ENCODE peak calls at places on chromosomes 5 and 9, in seven cellular contexts. One of them, this sample, is unnamed.

GRCh38 chr9:89564257-89564878 is 40.4 kb upstream of the GADD45G start:
- DNase-seq in H1: peak
- DNase-seq in mesenchymal stem cell: no peak
- DNase-seq in trophoblast cell: peak
- DNase-seq in H9: peak
- DNase-seq in IMR-90: no peak
- DNase-seq in mesendoderm: peak
- DNase-seq in this sample: peak

GRCh38 chr5:158751961-158752655 is 347.6 kb downstream of the EBF1 start:
- DNase-seq in mesenchymal stem cell: no peak
- DNase-seq in IMR-90: no peak
- DNase-seq in H1: no peak
- DNase-seq in trophoblast cell: no peak
- DNase-seq in mesendoderm: no peak
- DNase-seq in H9: no peak
- DNase-seq in this sample: no peak

GRCh38 chr9:96495341-96495740 is 45.4 kb downstream of the HABP4 start:
- DNase-seq in IMR-90: peak
- DNase-seq in trophoblast cell: peak
- DNase-seq in mesendoderm: no peak
- DNase-seq in mesenchymal stem cell: peak
- DNase-seq in H1: no peak
- DNase-seq in H9: no peak
- DNase-seq in this sample: no peak

GRCh38 chr9:133686642-133687575 is 50.7 kb downstream of the DBH start:
- DNase-seq in H9: no peak
- DNase-seq in H1: no peak
- DNase-seq in mesenchymal stem cell: no peak
- DNase-seq in mesendoderm: no peak
- DNase-seq in trophoblast cell: no peak
- DNase-seq in IMR-90: no peak
- DNase-seq in this sample: no peak

GRCh38 chr5:14809369-14810144 is 62.0 kb downstream of the ANKH start:
- DNase-seq in mesendoderm: peak
- DNase-seq in trophoblast cell: peak
- DNase-seq in H1: no peak
- DNase-seq in H9: no peak
- DNase-seq in mesenchymal stem cell: peak
- DNase-seq in IMR-90: peak
- DNase-seq in this sample: no peak

GRCh38 chr9:128505414-128505765 is 871 bp downstream of the GLE1 start:
- DNase-seq in mesendoderm: peak
- DNase-seq in IMR-90: peak
- DNase-seq in H9: no peak
- DNase-seq in trophoblast cell: peak
- DNase-seq in mesenchymal stem cell: no peak
- DNase-seq in H1: no peak
- DNase-seq in this sample: no peak

GRCh38 chr5:38621840-38622513 is 65.5 kb upstream of the LIFR start:
- DNase-seq in H9: no peak
- DNase-seq in IMR-90: no peak
- DNase-seq in mesendoderm: no peak
- DNase-seq in mesenchymal stem cell: no peak
- DNase-seq in H1: no peak
- DNase-seq in trophoblast cell: no peak
- DNase-seq in this sample: no peak

GRCh38 chr5:56840597-56840996 is 25.2 kb downstream of the MAP3K1 start:
- DNase-seq in H9: no peak
- DNase-seq in mesenchymal stem cell: no peak
- DNase-seq in trophoblast cell: no peak
- DNase-seq in mesendoderm: no peak
- DNase-seq in IMR-90: no peak
- DNase-seq in H1: no peak
- DNase-seq in this sample: no peak

GRCh38 chr9:2126331-2126789 is 111.2 kb downstream of the SMARCA2 start:
- DNase-seq in mesendoderm: no peak
- DNase-seq in trophoblast cell: no peak
- DNase-seq in H1: no peak
- DNase-seq in mesenchymal stem cell: peak
- DNase-seq in IMR-90: peak
- DNase-seq in H9: no peak
- DNase-seq in this sample: no peak

GRCh38 chr9:37027582-37028424 is 6.3 kb downstream of the PAX5 start:
- DNase-seq in H9: peak
- DNase-seq in mesendoderm: peak
- DNase-seq in H1: peak
- DNase-seq in mesenchymal stem cell: peak
- DNase-seq in IMR-90: peak
- DNase-seq in trophoblast cell: peak
- DNase-seq in this sample: peak

GRCh38 chr9:92911496-92912475 is 33.9 kb upstream of the ZNF484 start:
- DNase-seq in H9: no peak
- DNase-seq in IMR-90: peak
- DNase-seq in trophoblast cell: no peak
- DNase-seq in mesenchymal stem cell: peak
- DNase-seq in H1: no peak
- DNase-seq in mesendoderm: no peak
- DNase-seq in this sample: peak

GRCh38 chr9:110351009-110351467 is 13.4 kb upstream of the TXNDC8 start:
- DNase-seq in H1: no peak
- DNase-seq in H9: no peak
- DNase-seq in mesendoderm: peak
- DNase-seq in trophoblast cell: peak
- DNase-seq in mesenchymal stem cell: peak
- DNase-seq in IMR-90: peak
- DNase-seq in this sample: no peak

GRCh38 chr5:84257061-84257460 is 127.6 kb downstream of the EDIL3 start:
- DNase-seq in mesenchymal stem cell: no peak
- DNase-seq in mesendoderm: no peak
- DNase-seq in H9: no peak
- DNase-seq in IMR-90: no peak
- DNase-seq in trophoblast cell: no peak
- DNase-seq in H1: no peak
- DNase-seq in this sample: no peak

GRCh38 chr5:84016090-84016489 is 295.4 kb upstream of the HAPLN1 start:
- DNase-seq in mesenchymal stem cell: peak
- DNase-seq in trophoblast cell: no peak
- DNase-seq in H1: no peak
- DNase-seq in mesendoderm: no peak
- DNase-seq in H9: no peak
- DNase-seq in IMR-90: peak
- DNase-seq in this sample: no peak

GRCh38 chr5:158616707-158617106 is 483.0 kb downstream of the EBF1 start:
- DNase-seq in mesenchymal stem cell: no peak
- DNase-seq in H1: no peak
- DNase-seq in IMR-90: no peak
- DNase-seq in mesendoderm: no peak
- DNase-seq in H9: no peak
- DNase-seq in trophoblast cell: no peak
- DNase-seq in this sample: no peak

GRCh38 chr5:170286532-170286931 is 11.0 kb downstream of the LCP2 start:
- DNase-seq in mesenchymal stem cell: no peak
- DNase-seq in trophoblast cell: no peak
- DNase-seq in H9: no peak
- DNase-seq in IMR-90: no peak
- DNase-seq in mesendoderm: peak
- DNase-seq in H1: no peak
- DNase-seq in this sample: no peak

GRCh38 chr5:175778951-175779475 is 92.4 kb upstream of the CPLX2 start:
- DNase-seq in mesenchymal stem cell: no peak
- DNase-seq in trophoblast cell: no peak
- DNase-seq in H9: no peak
- DNase-seq in H1: no peak
- DNase-seq in mesendoderm: no peak
- DNase-seq in IMR-90: no peak
- DNase-seq in this sample: no peak

GRCh38 chr9:444528-444927 is 229.9 kb downstream of the DOCK8 start:
- DNase-seq in mesenchymal stem cell: no peak
- DNase-seq in trophoblast cell: no peak
- DNase-seq in H1: no peak
- DNase-seq in H9: peak
- DNase-seq in IMR-90: no peak
- DNase-seq in mesendoderm: peak
- DNase-seq in this sample: no peak

GRCh38 chr5:27020965-27021364 is 17.4 kb downstream of the CDH9 start:
- DNase-seq in H9: no peak
- DNase-seq in IMR-90: peak
- DNase-seq in trophoblast cell: no peak
- DNase-seq in H1: no peak
- DNase-seq in mesendoderm: no peak
- DNase-seq in mesenchymal stem cell: peak
- DNase-seq in this sample: no peak

GRCh38 chr5:142597546-142598337 is 88.1 kb downstream of the FGF1 start:
- DNase-seq in trophoblast cell: peak
- DNase-seq in H1: no peak
- DNase-seq in mesenchymal stem cell: peak
- DNase-seq in H9: peak
- DNase-seq in mesendoderm: peak
- DNase-seq in IMR-90: peak
- DNase-seq in this sample: no peak

GRCh38 chr5:159010611-159011497 is 88.9 kb downstream of the EBF1 start:
- DNase-seq in mesendoderm: peak
- DNase-seq in trophoblast cell: no peak
- DNase-seq in IMR-90: no peak
- DNase-seq in H1: no peak
- DNase-seq in mesenchymal stem cell: peak
- DNase-seq in H9: no peak
- DNase-seq in this sample: no peak

GRCh38 chr9:12680341-12680740 is 12.8 kb upstream of the TYRP1 start:
- DNase-seq in mesendoderm: peak
- DNase-seq in mesenchymal stem cell: no peak
- DNase-seq in trophoblast cell: no peak
- DNase-seq in IMR-90: peak
- DNase-seq in H9: no peak
- DNase-seq in H1: no peak
- DNase-seq in this sample: no peak

GRCh38 chr5:55737793-55738192 is at the start of gene DDX4:
- DNase-seq in H9: peak
- DNase-seq in mesendoderm: no peak
- DNase-seq in trophoblast cell: no peak
- DNase-seq in H1: no peak
- DNase-seq in IMR-90: no peak
- DNase-seq in mesenchymal stem cell: no peak
- DNase-seq in this sample: no peak

GRCh38 chr5:109939109-109939682 is 249.5 kb downstream of the MAN2A1 start:
- DNase-seq in trophoblast cell: peak
- DNase-seq in mesenchymal stem cell: peak
- DNase-seq in mesendoderm: no peak
- DNase-seq in IMR-90: peak
- DNase-seq in H1: no peak
- DNase-seq in H9: no peak
- DNase-seq in this sample: no peak

GRCh38 chr9:35675732-35676392 is 2.1 kb downstream of the CA9 start:
- DNase-seq in mesenchymal stem cell: no peak
- DNase-seq in IMR-90: no peak
- DNase-seq in mesendoderm: peak
- DNase-seq in H1: no peak
- DNase-seq in trophoblast cell: no peak
- DNase-seq in H9: peak
- DNase-seq in this sample: peak

GRCh38 chr5:44862808-44863207 is 54.1 kb downstream of the MRPS30 start:
- DNase-seq in trophoblast cell: no peak
- DNase-seq in H1: no peak
- DNase-seq in mesenchymal stem cell: peak
- DNase-seq in mesendoderm: peak
- DNase-seq in H9: no peak
- DNase-seq in IMR-90: peak
- DNase-seq in this sample: no peak

GRCh38 chr5:16384222-16384621 is 81.4 kb downstream of the ZNF622 start:
- DNase-seq in IMR-90: no peak
- DNase-seq in mesendoderm: no peak
- DNase-seq in mesenchymal stem cell: no peak
- DNase-seq in H1: no peak
- DNase-seq in trophoblast cell: no peak
- DNase-seq in H9: no peak
- DNase-seq in this sample: no peak
- H3K18ac ChIP-seq in IMR-90: no peak
- H3K18ac ChIP-seq in mesendoderm: no peak
- H3K18ac ChIP-seq in mesenchymal stem cell: no peak
- H3K18ac ChIP-seq in H1: no peak
- H3K18ac ChIP-seq in trophoblast cell: no peak
- H3K18ac ChIP-seq in H9: no peak
- H3K18ac ChIP-seq in this sample: no peak

GRCh38 chr9:131923132-131923671 is 156.5 kb downstream of the MED27 start:
- DNase-seq in mesenchymal stem cell: no peak
- DNase-seq in trophoblast cell: no peak
- DNase-seq in H9: no peak
- DNase-seq in H1: no peak
- DNase-seq in mesendoderm: no peak
- DNase-seq in IMR-90: no peak
- DNase-seq in this sample: no peak
- H2BK120ac ChIP-seq in mesenchymal stem cell: no peak
- H2BK120ac ChIP-seq in trophoblast cell: no peak
- H2BK120ac ChIP-seq in H9: no peak
- H2BK120ac ChIP-seq in H1: no peak
- H2BK120ac ChIP-seq in mesendoderm: no peak
- H2BK120ac ChIP-seq in IMR-90: no peak
- H2BK120ac ChIP-seq in this sample: no peak

GRCh38 chr9:120712539-120713031 is 1.7 kb downstream of the MEGF9 start:
- DNase-seq in H9: no peak
- DNase-seq in trophoblast cell: no peak
- DNase-seq in IMR-90: no peak
- DNase-seq in mesendoderm: no peak
- DNase-seq in mesenchymal stem cell: no peak
- DNase-seq in H1: no peak
- DNase-seq in this sample: no peak
- H3K18ac ChIP-seq in H9: no peak
- H3K18ac ChIP-seq in trophoblast cell: no peak
- H3K18ac ChIP-seq in IMR-90: no peak
- H3K18ac ChIP-seq in mesendoderm: no peak
- H3K18ac ChIP-seq in mesenchymal stem cell: no peak
- H3K18ac ChIP-seq in H1: no peak
- H3K18ac ChIP-seq in this sample: no peak

GRCh38 chr5:73042993-73043392 is 77.4 kb upstream of the TMEM171 start:
- DNase-seq in IMR-90: no peak
- DNase-seq in H1: no peak
- DNase-seq in mesendoderm: peak
- DNase-seq in mesenchymal stem cell: no peak
- DNase-seq in H9: no peak
- DNase-seq in trophoblast cell: no peak
- DNase-seq in this sample: no peak
- H2BK120ac ChIP-seq in IMR-90: no peak
- H2BK120ac ChIP-seq in H1: no peak
- H2BK120ac ChIP-seq in mesendoderm: no peak
- H2BK120ac ChIP-seq in mesenchymal stem cell: no peak
- H2BK120ac ChIP-seq in H9: no peak
- H2BK120ac ChIP-seq in trophoblast cell: no peak
- H2BK120ac ChIP-seq in this sample: no peak

This sample was measured in neuronal stem cell.